ENCODE peak calls at places on chromosomes 2 and 18, in four cellular contexts. One of them, this sample, is unnamed.

GRCh38 chr2:47651296-47651695 is 131.6 kb upstream of the MSH6 start:
- DNase-seq in SK-N-SH: no peak
- DNase-seq in GM12892: no peak
- DNase-seq in HepG2: no peak
- DNase-seq in this sample: no peak

GRCh38 chr2:152403395-152403794 is 68.4 kb downstream of the FMNL2 start:
- DNase-seq in HepG2: no peak
- DNase-seq in GM12892: no peak
- DNase-seq in SK-N-SH: no peak
- DNase-seq in this sample: no peak

GRCh38 chr2:102368461-102369109 is 13.0 kb downstream of the IL18R1 start:
- DNase-seq in HepG2: no peak
- DNase-seq in GM12892: no peak
- DNase-seq in SK-N-SH: no peak
- DNase-seq in this sample: no peak

GRCh38 chr2:97968228-97968627 is 27.5 kb downstream of the TMEM131 start:
- DNase-seq in SK-N-SH: no peak
- DNase-seq in GM12892: no peak
- DNase-seq in HepG2: no peak
- DNase-seq in this sample: no peak

GRCh38 chr2:128300621-128301020 is 18.0 kb downstream of the HS6ST1 start:
- DNase-seq in GM12892: no peak
- DNase-seq in SK-N-SH: no peak
- DNase-seq in HepG2: no peak
- DNase-seq in this sample: no peak

GRCh38 chr2:222655406-222655747 is 515 bp downstream of the FARSB start:
- DNase-seq in SK-N-SH: no peak
- DNase-seq in HepG2: no peak
- DNase-seq in GM12892: no peak
- DNase-seq in this sample: no peak

GRCh38 chr2:96408631-96409542 is 73.3 kb downstream of the NCAPH start:
- DNase-seq in SK-N-SH: no peak
- DNase-seq in GM12892: no peak
- DNase-seq in HepG2: peak; percentile 31
- DNase-seq in this sample: no peak

GRCh38 chr18:78645216-78645615 is 334.4 kb upstream of the SALL3 start:
- DNase-seq in HepG2: no peak
- DNase-seq in SK-N-SH: no peak
- DNase-seq in GM12892: no peak
- DNase-seq in this sample: no peak

GRCh38 chr18:12408247-12408869 is 629 bp downstream of the PRELID3A start:
- DNase-seq in HepG2: no peak
- DNase-seq in GM12892: peak; percentile 35
- DNase-seq in SK-N-SH: peak; percentile 34
- DNase-seq in this sample: no peak

GRCh38 chr2:3066831-3067230 is 310.8 kb downstream of the EIPR1 start:
- DNase-seq in GM12892: no peak
- DNase-seq in SK-N-SH: no peak
- DNase-seq in HepG2: no peak
- DNase-seq in this sample: no peak

GRCh38 chr18:51603111-51603510 is 405.6 kb upstream of the MEX3C start:
- DNase-seq in SK-N-SH: no peak
- DNase-seq in GM12892: no peak
- DNase-seq in HepG2: no peak
- DNase-seq in this sample: no peak

GRCh38 chr2:109727929-109728447 is 66.1 kb upstream of the RGPD5 start:
- DNase-seq in HepG2: no peak
- DNase-seq in GM12892: no peak
- DNase-seq in SK-N-SH: no peak
- DNase-seq in this sample: no peak

GRCh38 chr2:323035-323434 is 35.1 kb upstream of the ALKAL2 start:
- DNase-seq in SK-N-SH: no peak
- DNase-seq in HepG2: no peak
- DNase-seq in GM12892: no peak
- DNase-seq in this sample: no peak

GRCh38 chr2:156512451-156512850 is 76.3 kb downstream of the GPD2 start:
- DNase-seq in HepG2: no peak
- DNase-seq in GM12892: no peak
- DNase-seq in SK-N-SH: no peak
- DNase-seq in this sample: no peak

GRCh38 chr2:118061135-118061955 is 26.9 kb upstream of the INSIG2 start:
- DNase-seq in SK-N-SH: peak; percentile 2
- DNase-seq in HepG2: peak; percentile 52
- DNase-seq in GM12892: no peak
- DNase-seq in this sample: no peak

GRCh38 chr2:44233450-44234128 is 41.7 kb upstream of the SLC3A1 start:
- DNase-seq in SK-N-SH: peak; percentile 15
- DNase-seq in HepG2: peak; percentile 79
- DNase-seq in GM12892: no peak
- DNase-seq in this sample: no peak

GRCh38 chr2:108215794-108216211 is 24.0 kb upstream of the SULT1C3 start:
- DNase-seq in GM12892: no peak
- DNase-seq in SK-N-SH: no peak
- DNase-seq in HepG2: peak; percentile 55
- DNase-seq in this sample: no peak

GRCh38 chr2:180040146-180040925 is 33.2 kb upstream of the CWC22 start:
- DNase-seq in GM12892: no peak
- DNase-seq in SK-N-SH: no peak
- DNase-seq in HepG2: no peak
- DNase-seq in this sample: no peak

GRCh38 chr18:11500153-11501122 is 109.0 kb upstream of the SLC35G4 start:
- DNase-seq in SK-N-SH: no peak
- DNase-seq in GM12892: no peak
- DNase-seq in HepG2: peak; percentile 98
- DNase-seq in this sample: no peak

GRCh38 chr2:136135924-136136906 is 18.3 kb upstream of the CXCR4 start:
- DNase-seq in SK-N-SH: no peak
- DNase-seq in HepG2: no peak
- DNase-seq in GM12892: no peak
- DNase-seq in this sample: no peak

GRCh38 chr2:147182260-147182659 is 662.6 kb upstream of the ACVR2A start:
- DNase-seq in HepG2: no peak
- DNase-seq in SK-N-SH: no peak
- DNase-seq in GM12892: no peak
- DNase-seq in this sample: no peak

GRCh38 chr2:234001380-234001993 is 49.0 kb upstream of the SPP2 start:
- DNase-seq in HepG2: no peak
- DNase-seq in SK-N-SH: no peak
- DNase-seq in GM12892: no peak
- DNase-seq in this sample: no peak

GRCh38 chr2:37389984-37390765 is 45.7 kb downstream of the QPCT start:
- DNase-seq in SK-N-SH: no peak
- DNase-seq in HepG2: peak; percentile 56
- DNase-seq in GM12892: peak; percentile 48
- DNase-seq in this sample: peak; percentile 15

GRCh38 chr2:68749345-68749744 is 14.7 kb downstream of the ARHGAP25 start:
- DNase-seq in GM12892: no peak
- DNase-seq in SK-N-SH: no peak
- DNase-seq in HepG2: no peak
- DNase-seq in this sample: no peak

GRCh38 chr2:98334439-98335078 is 11.7 kb upstream of the CNGA3 start:
- DNase-seq in SK-N-SH: peak; percentile 54
- DNase-seq in GM12892: no peak
- DNase-seq in HepG2: no peak
- DNase-seq in this sample: no peak

GRCh38 chr2:145631561-145631960 is 1111.6 kb upstream of the ZEB2 start:
- DNase-seq in HepG2: no peak
- DNase-seq in SK-N-SH: no peak
- DNase-seq in GM12892: no peak
- DNase-seq in this sample: no peak
- TF ChIP-seq TAF1 in HepG2: no peak
- TF ChIP-seq TAF1 in SK-N-SH: no peak
- TF ChIP-seq TAF1 in GM12892: no peak
- TF ChIP-seq TAF1 in this sample: no peak

DNA sequence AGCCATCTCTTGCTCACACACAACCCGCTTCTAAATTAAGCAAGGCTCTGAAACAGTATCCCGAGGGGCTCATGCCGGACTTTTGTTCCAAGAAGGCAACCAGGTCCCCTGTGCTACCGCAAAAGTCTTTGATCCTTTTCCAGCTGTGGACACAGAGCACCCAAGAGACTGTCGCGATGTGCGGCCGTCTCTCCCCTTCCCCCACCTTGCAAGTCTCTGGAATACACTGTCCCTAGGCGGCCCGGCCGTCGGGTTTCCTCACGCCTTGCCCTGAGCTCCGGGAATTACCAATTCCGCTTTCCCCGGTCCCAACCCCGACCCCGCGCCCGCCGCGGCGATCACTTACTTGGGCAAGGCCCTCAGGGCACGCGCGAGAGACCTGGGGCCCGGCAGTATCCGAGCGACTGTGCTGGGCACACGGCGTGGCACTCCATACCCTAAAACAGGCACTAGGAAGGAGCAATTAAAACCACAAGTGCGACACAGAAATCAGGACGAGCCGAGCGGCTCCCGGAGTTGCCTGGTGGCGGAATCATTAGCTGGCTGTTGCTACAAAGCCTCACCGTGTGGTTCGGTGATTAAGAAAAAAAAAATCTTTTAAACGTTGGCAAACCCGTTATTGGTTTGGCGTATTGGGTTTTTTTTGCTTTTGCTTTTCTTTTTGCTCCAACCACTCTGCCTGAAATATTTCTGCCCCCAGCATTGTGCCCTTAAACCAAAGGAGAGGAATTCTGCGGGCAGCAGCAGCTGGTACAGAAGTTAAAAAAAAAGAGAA is 2.2 kb upstream of the DLX1 start:
- DNase-seq in HepG2: no peak
- DNase-seq in GM12892: no peak
- DNase-seq in SK-N-SH: peak; percentile 48
- DNase-seq in this sample: no peak
- TF ChIP-seq TAF1 in HepG2: no peak
- TF ChIP-seq TAF1 in GM12892: no peak
- TF ChIP-seq TAF1 in SK-N-SH: no peak
- TF ChIP-seq TAF1 in this sample: no peak

GRCh38 chr18:27748336-27748735 is 428.6 kb downstream of the CDH2 start:
- DNase-seq in GM12892: no peak
- DNase-seq in SK-N-SH: no peak
- DNase-seq in HepG2: no peak
- DNase-seq in this sample: no peak

GRCh38 chr18:27752944-27753343 is 424.0 kb downstream of the CDH2 start:
- DNase-seq in GM12892: no peak
- DNase-seq in HepG2: no peak
- DNase-seq in SK-N-SH: no peak
- DNase-seq in this sample: no peak

GRCh38 chr18:27749189-27749588 is 427.7 kb downstream of the CDH2 start:
- DNase-seq in SK-N-SH: no peak
- DNase-seq in HepG2: no peak
- DNase-seq in GM12892: no peak
- DNase-seq in this sample: no peak

GRCh38 chr18:27746241-27746640 is 430.7 kb downstream of the CDH2 start:
- DNase-seq in GM12892: no peak
- DNase-seq in SK-N-SH: no peak
- DNase-seq in HepG2: no peak
- DNase-seq in this sample: no peak

DNA sequence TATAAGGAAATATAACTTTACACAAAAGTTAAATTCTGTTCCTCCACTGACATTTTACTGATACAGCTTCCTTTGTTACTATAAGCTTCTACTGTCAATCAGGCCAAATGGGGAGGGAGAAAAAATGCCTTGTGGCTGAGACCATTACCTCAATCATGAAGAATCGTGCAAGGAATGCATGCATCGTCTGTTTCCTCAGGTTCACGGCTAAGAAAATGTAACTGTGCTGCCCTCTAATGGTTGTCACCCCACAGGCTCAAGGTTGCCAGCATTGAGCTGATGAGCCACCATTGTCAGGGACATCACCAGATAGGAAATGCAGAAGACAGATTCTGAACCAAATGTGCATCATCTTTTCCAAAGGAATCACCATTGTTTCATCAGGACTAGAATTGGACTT is 426.9 kb downstream of the CDH2 start:
- DNase-seq in SK-N-SH: peak; percentile 34
- DNase-seq in HepG2: peak; percentile 16
- DNase-seq in GM12892: no peak
- DNase-seq in this sample: peak; percentile 67
- TF ChIP-seq TAF1 in SK-N-SH: no peak
- TF ChIP-seq TAF1 in HepG2: no peak
- TF ChIP-seq TAF1 in GM12892: no peak
- TF ChIP-seq TAF1 in this sample: no peak

GRCh38 chr2:7933665-7934064 is 748.2 kb upstream of the ID2 start:
- DNase-seq in GM12892: no peak
- DNase-seq in SK-N-SH: no peak
- DNase-seq in HepG2: no peak
- DNase-seq in this sample: no peak
- TF ChIP-seq TAF1 in GM12892: no peak
- TF ChIP-seq TAF1 in SK-N-SH: no peak
- TF ChIP-seq TAF1 in HepG2: no peak
- TF ChIP-seq TAF1 in this sample: no peak

GRCh38 chr2:200338692-200339091 is 32.2 kb downstream of the SPATS2L start:
- DNase-seq in HepG2: peak; percentile 30
- DNase-seq in SK-N-SH: no peak
- DNase-seq in GM12892: no peak
- DNase-seq in this sample: no peak

GRCh38 chr2:200336980-200337615 is 30.6 kb downstream of the SPATS2L start:
- DNase-seq in GM12892: no peak
- DNase-seq in SK-N-SH: no peak
- DNase-seq in HepG2: no peak
- DNase-seq in this sample: no peak

GRCh38 chr2:200342235-200342634 is 35.7 kb downstream of the SPATS2L start:
- DNase-seq in GM12892: no peak
- DNase-seq in HepG2: no peak
- DNase-seq in SK-N-SH: no peak
- DNase-seq in this sample: no peak

GRCh38 chr2:200337621-200338020 is 31.1 kb downstream of the SPATS2L start:
- DNase-seq in HepG2: no peak
- DNase-seq in SK-N-SH: no peak
- DNase-seq in GM12892: no peak
- DNase-seq in this sample: no peak

GRCh38 chr2:200340527-200341224 is 34.2 kb downstream of the SPATS2L start:
- DNase-seq in SK-N-SH: no peak
- DNase-seq in GM12892: no peak
- DNase-seq in HepG2: no peak
- DNase-seq in this sample: no peak
- TF ChIP-seq TAF1 in SK-N-SH: no peak
- TF ChIP-seq TAF1 in GM12892: no peak
- TF ChIP-seq TAF1 in HepG2: no peak
- TF ChIP-seq TAF1 in this sample: no peak

This sample was measured in H1.